ENCODE peak calls at places on chromosomes 4 and X, in ten cellular contexts. One of them, this sample, is unnamed.
A peak's percentile ranks its signal among the peaks of the same experiment; 100 is the strongest.

GRCh38 chrX:102963955-102964354 is 26.9 kb downstream of the RAB40AL start:
- DNase-seq in left lung: no peak
- DNase-seq in hypothalamus: no peak
- DNase-seq in NCI-H1105: no peak
- DNase-seq in Calu3: no peak
- DNase-seq in amygdala: no peak
- DNase-seq in BJ: no peak
- DNase-seq in SIG-M5: no peak
- DNase-seq in stimulated activated CD8-positive, alpha-beta memory T cell treated with anti-CD3 and anti-CD28 coated beads, Interleukin-4, amount 100 ng/mL, for 24 hours: no peak
- DNase-seq in stimulated activated CD4-positive, alpha-beta T cell treated with anti-CD3 and anti-CD28 coated beads, Interleukin-15, amount 100 ng/mL, for 1 hour: no peak
- DNase-seq in this sample: no peak

GRCh38 chrX:11319689-11320302 is 26.6 kb downstream of the AMELX start:
- DNase-seq in stimulated activated CD8-positive, alpha-beta memory T cell treated with anti-CD3 and anti-CD28 coated beads, Interleukin-4, amount 100 ng/mL, for 24 hours: no peak
- DNase-seq in left lung: no peak
- DNase-seq in SIG-M5: no peak
- DNase-seq in hypothalamus: no peak
- DNase-seq in BJ: no peak
- DNase-seq in Calu3: no peak
- DNase-seq in amygdala: no peak
- DNase-seq in stimulated activated CD4-positive, alpha-beta T cell treated with anti-CD3 and anti-CD28 coated beads, Interleukin-15, amount 100 ng/mL, for 1 hour: no peak
- DNase-seq in NCI-H1105: no peak
- DNase-seq in this sample: no peak

GRCh38 chrX:53211391-53211978 is 13.5 kb downstream of the KDM5C start:
- DNase-seq in amygdala: no peak
- DNase-seq in left lung: no peak
- DNase-seq in hypothalamus: no peak
- DNase-seq in SIG-M5: no peak
- DNase-seq in BJ: no peak
- DNase-seq in stimulated activated CD8-positive, alpha-beta memory T cell treated with anti-CD3 and anti-CD28 coated beads, Interleukin-4, amount 100 ng/mL, for 24 hours: no peak
- DNase-seq in NCI-H1105: no peak
- DNase-seq in stimulated activated CD4-positive, alpha-beta T cell treated with anti-CD3 and anti-CD28 coated beads, Interleukin-15, amount 100 ng/mL, for 1 hour: no peak
- DNase-seq in Calu3: no peak
- DNase-seq in this sample: no peak

GRCh38 chrX:129759576-129760061 is 20.1 kb upstream of the SASH3 start:
- DNase-seq in left lung: peak; percentile 70
- DNase-seq in amygdala: peak; percentile 53
- DNase-seq in NCI-H1105: no peak
- DNase-seq in stimulated activated CD4-positive, alpha-beta T cell treated with anti-CD3 and anti-CD28 coated beads, Interleukin-15, amount 100 ng/mL, for 1 hour: no peak
- DNase-seq in SIG-M5: no peak
- DNase-seq in BJ: peak; percentile 21
- DNase-seq in Calu3: peak; percentile 39
- DNase-seq in stimulated activated CD8-positive, alpha-beta memory T cell treated with anti-CD3 and anti-CD28 coated beads, Interleukin-4, amount 100 ng/mL, for 24 hours: no peak
- DNase-seq in hypothalamus: no peak
- DNase-seq in this sample: peak; percentile 3

GRCh38 chrX:134622813-134623185 is 35.5 kb downstream of the PLAC1 start:
- DNase-seq in stimulated activated CD4-positive, alpha-beta T cell treated with anti-CD3 and anti-CD28 coated beads, Interleukin-15, amount 100 ng/mL, for 1 hour: no peak
- DNase-seq in hypothalamus: no peak
- DNase-seq in BJ: no peak
- DNase-seq in left lung: no peak
- DNase-seq in Calu3: no peak
- DNase-seq in stimulated activated CD8-positive, alpha-beta memory T cell treated with anti-CD3 and anti-CD28 coated beads, Interleukin-4, amount 100 ng/mL, for 24 hours: no peak
- DNase-seq in SIG-M5: no peak
- DNase-seq in NCI-H1105: no peak
- DNase-seq in amygdala: no peak
- DNase-seq in this sample: no peak

GRCh38 chrX:112083624-112084326 is 1.2 kb upstream of the TRPC5 start:
- DNase-seq in stimulated activated CD4-positive, alpha-beta T cell treated with anti-CD3 and anti-CD28 coated beads, Interleukin-15, amount 100 ng/mL, for 1 hour: no peak
- DNase-seq in hypothalamus: no peak
- DNase-seq in left lung: no peak
- DNase-seq in Calu3: no peak
- DNase-seq in BJ: no peak
- DNase-seq in NCI-H1105: no peak
- DNase-seq in SIG-M5: no peak
- DNase-seq in stimulated activated CD8-positive, alpha-beta memory T cell treated with anti-CD3 and anti-CD28 coated beads, Interleukin-4, amount 100 ng/mL, for 24 hours: no peak
- DNase-seq in amygdala: no peak
- DNase-seq in this sample: no peak

GRCh38 chr4:136900706-136901105 is 631.6 kb downstream of the PCDH18 start:
- DNase-seq in Calu3: no peak
- DNase-seq in SIG-M5: no peak
- DNase-seq in stimulated activated CD4-positive, alpha-beta T cell treated with anti-CD3 and anti-CD28 coated beads, Interleukin-15, amount 100 ng/mL, for 1 hour: no peak
- DNase-seq in hypothalamus: no peak
- DNase-seq in BJ: no peak
- DNase-seq in NCI-H1105: no peak
- DNase-seq in stimulated activated CD8-positive, alpha-beta memory T cell treated with anti-CD3 and anti-CD28 coated beads, Interleukin-4, amount 100 ng/mL, for 24 hours: no peak
- DNase-seq in amygdala: no peak
- DNase-seq in left lung: no peak
- DNase-seq in this sample: no peak

GRCh38 chr4:127631420-127631819 is 1.3 kb upstream of the INTU start:
- DNase-seq in left lung: no peak
- DNase-seq in NCI-H1105: no peak
- DNase-seq in amygdala: no peak
- DNase-seq in BJ: no peak
- DNase-seq in stimulated activated CD4-positive, alpha-beta T cell treated with anti-CD3 and anti-CD28 coated beads, Interleukin-15, amount 100 ng/mL, for 1 hour: no peak
- DNase-seq in SIG-M5: no peak
- DNase-seq in Calu3: no peak
- DNase-seq in stimulated activated CD8-positive, alpha-beta memory T cell treated with anti-CD3 and anti-CD28 coated beads, Interleukin-4, amount 100 ng/mL, for 24 hours: no peak
- DNase-seq in hypothalamus: no peak
- DNase-seq in this sample: no peak

GRCh38 chr4:72974694-72975487 is 94.6 kb downstream of the COX18 start:
- DNase-seq in NCI-H1105: no peak
- DNase-seq in BJ: no peak
- DNase-seq in stimulated activated CD4-positive, alpha-beta T cell treated with anti-CD3 and anti-CD28 coated beads, Interleukin-15, amount 100 ng/mL, for 1 hour: no peak
- DNase-seq in stimulated activated CD8-positive, alpha-beta memory T cell treated with anti-CD3 and anti-CD28 coated beads, Interleukin-4, amount 100 ng/mL, for 24 hours: no peak
- DNase-seq in left lung: no peak
- DNase-seq in hypothalamus: no peak
- DNase-seq in SIG-M5: no peak
- DNase-seq in amygdala: no peak
- DNase-seq in Calu3: no peak
- DNase-seq in this sample: no peak

GRCh38 chr4:76896731-76897521 is 1.0 kb downstream of the SOWAHB start:
- DNase-seq in amygdala: peak; percentile 20
- DNase-seq in NCI-H1105: peak; percentile 43
- DNase-seq in stimulated activated CD4-positive, alpha-beta T cell treated with anti-CD3 and anti-CD28 coated beads, Interleukin-15, amount 100 ng/mL, for 1 hour: no peak
- DNase-seq in SIG-M5: no peak
- DNase-seq in hypothalamus: no peak
- DNase-seq in stimulated activated CD8-positive, alpha-beta memory T cell treated with anti-CD3 and anti-CD28 coated beads, Interleukin-4, amount 100 ng/mL, for 24 hours: no peak
- DNase-seq in left lung: peak; percentile 84
- DNase-seq in Calu3: peak; percentile 54
- DNase-seq in BJ: no peak
- DNase-seq in this sample: peak; percentile 12

GRCh38 chrX:119145241-119145653 is 17.6 kb upstream of the KIAA1210 start:
- DNase-seq in SIG-M5: no peak
- DNase-seq in stimulated activated CD8-positive, alpha-beta memory T cell treated with anti-CD3 and anti-CD28 coated beads, Interleukin-4, amount 100 ng/mL, for 24 hours: no peak
- DNase-seq in hypothalamus: no peak
- DNase-seq in NCI-H1105: no peak
- DNase-seq in Calu3: peak; percentile 24
- DNase-seq in left lung: no peak
- DNase-seq in BJ: no peak
- DNase-seq in amygdala: no peak
- DNase-seq in stimulated activated CD4-positive, alpha-beta T cell treated with anti-CD3 and anti-CD28 coated beads, Interleukin-15, amount 100 ng/mL, for 1 hour: no peak
- DNase-seq in this sample: peak; percentile 3

GRCh38 chrX:66039916-66040315 is at the start of gene VSIG4:
- DNase-seq in hypothalamus: no peak
- DNase-seq in NCI-H1105: no peak
- DNase-seq in left lung: no peak
- DNase-seq in amygdala: no peak
- DNase-seq in stimulated activated CD8-positive, alpha-beta memory T cell treated with anti-CD3 and anti-CD28 coated beads, Interleukin-4, amount 100 ng/mL, for 24 hours: no peak
- DNase-seq in SIG-M5: no peak
- DNase-seq in stimulated activated CD4-positive, alpha-beta T cell treated with anti-CD3 and anti-CD28 coated beads, Interleukin-15, amount 100 ng/mL, for 1 hour: no peak
- DNase-seq in Calu3: no peak
- DNase-seq in BJ: no peak
- DNase-seq in this sample: no peak

GRCh38 chr4:47462799-47463234 is 685 bp downstream of the COMMD8 start:
- DNase-seq in hypothalamus: no peak
- DNase-seq in stimulated activated CD4-positive, alpha-beta T cell treated with anti-CD3 and anti-CD28 coated beads, Interleukin-15, amount 100 ng/mL, for 1 hour: no peak
- DNase-seq in BJ: no peak
- DNase-seq in Calu3: no peak
- DNase-seq in stimulated activated CD8-positive, alpha-beta memory T cell treated with anti-CD3 and anti-CD28 coated beads, Interleukin-4, amount 100 ng/mL, for 24 hours: no peak
- DNase-seq in left lung: no peak
- DNase-seq in NCI-H1105: peak; percentile 16
- DNase-seq in amygdala: no peak
- DNase-seq in SIG-M5: no peak
- DNase-seq in this sample: peak; percentile 63

GRCh38 chr4:38323141-38323634 is 340.8 kb upstream of the KLF3 start:
- DNase-seq in amygdala: no peak
- DNase-seq in NCI-H1105: no peak
- DNase-seq in left lung: no peak
- DNase-seq in Calu3: no peak
- DNase-seq in stimulated activated CD8-positive, alpha-beta memory T cell treated with anti-CD3 and anti-CD28 coated beads, Interleukin-4, amount 100 ng/mL, for 24 hours: no peak
- DNase-seq in stimulated activated CD4-positive, alpha-beta T cell treated with anti-CD3 and anti-CD28 coated beads, Interleukin-15, amount 100 ng/mL, for 1 hour: no peak
- DNase-seq in SIG-M5: no peak
- DNase-seq in hypothalamus: no peak
- DNase-seq in BJ: no peak
- DNase-seq in this sample: peak; percentile 33

GRCh38 chr4:39994356-39994755 is 16.6 kb upstream of the PDS5A start:
- DNase-seq in stimulated activated CD8-positive, alpha-beta memory T cell treated with anti-CD3 and anti-CD28 coated beads, Interleukin-4, amount 100 ng/mL, for 24 hours: no peak
- DNase-seq in NCI-H1105: no peak
- DNase-seq in left lung: no peak
- DNase-seq in hypothalamus: no peak
- DNase-seq in stimulated activated CD4-positive, alpha-beta T cell treated with anti-CD3 and anti-CD28 coated beads, Interleukin-15, amount 100 ng/mL, for 1 hour: no peak
- DNase-seq in Calu3: no peak
- DNase-seq in BJ: no peak
- DNase-seq in SIG-M5: no peak
- DNase-seq in amygdala: no peak
- DNase-seq in this sample: no peak

GRCh38 chr4:151402150-151402865 is 6.7 kb upstream of the FHIP1A start:
- DNase-seq in Calu3: no peak
- DNase-seq in BJ: no peak
- DNase-seq in NCI-H1105: no peak
- DNase-seq in hypothalamus: no peak
- DNase-seq in SIG-M5: no peak
- DNase-seq in stimulated activated CD8-positive, alpha-beta memory T cell treated with anti-CD3 and anti-CD28 coated beads, Interleukin-4, amount 100 ng/mL, for 24 hours: no peak
- DNase-seq in left lung: no peak
- DNase-seq in stimulated activated CD4-positive, alpha-beta T cell treated with anti-CD3 and anti-CD28 coated beads, Interleukin-15, amount 100 ng/mL, for 1 hour: no peak
- DNase-seq in amygdala: no peak
- DNase-seq in this sample: no peak

GRCh38 chr4:188941524-188942109 is 802.4 kb downstream of the TRIML1 start:
- DNase-seq in SIG-M5: no peak
- DNase-seq in stimulated activated CD4-positive, alpha-beta T cell treated with anti-CD3 and anti-CD28 coated beads, Interleukin-15, amount 100 ng/mL, for 1 hour: no peak
- DNase-seq in NCI-H1105: no peak
- DNase-seq in amygdala: no peak
- DNase-seq in hypothalamus: no peak
- DNase-seq in left lung: no peak
- DNase-seq in BJ: peak; percentile 93
- DNase-seq in Calu3: peak; percentile 26
- DNase-seq in stimulated activated CD8-positive, alpha-beta memory T cell treated with anti-CD3 and anti-CD28 coated beads, Interleukin-4, amount 100 ng/mL, for 24 hours: no peak
- DNase-seq in this sample: no peak

GRCh38 chr4:123524958-123525628 is 128.5 kb downstream of the SPRY1 start:
- DNase-seq in stimulated activated CD4-positive, alpha-beta T cell treated with anti-CD3 and anti-CD28 coated beads, Interleukin-15, amount 100 ng/mL, for 1 hour: no peak
- DNase-seq in hypothalamus: no peak
- DNase-seq in Calu3: no peak
- DNase-seq in SIG-M5: no peak
- DNase-seq in left lung: no peak
- DNase-seq in amygdala: no peak
- DNase-seq in NCI-H1105: no peak
- DNase-seq in stimulated activated CD8-positive, alpha-beta memory T cell treated with anti-CD3 and anti-CD28 coated beads, Interleukin-4, amount 100 ng/mL, for 24 hours: no peak
- DNase-seq in BJ: no peak
- DNase-seq in this sample: peak; percentile 61

GRCh38 chrX:9911479-9911878 is 55.7 kb upstream of the CLDN34 start:
- DNase-seq in amygdala: no peak
- DNase-seq in Calu3: peak; percentile 53
- DNase-seq in SIG-M5: no peak
- DNase-seq in hypothalamus: no peak
- DNase-seq in NCI-H1105: no peak
- DNase-seq in left lung: no peak
- DNase-seq in stimulated activated CD4-positive, alpha-beta T cell treated with anti-CD3 and anti-CD28 coated beads, Interleukin-15, amount 100 ng/mL, for 1 hour: no peak
- DNase-seq in BJ: no peak
- DNase-seq in stimulated activated CD8-positive, alpha-beta memory T cell treated with anti-CD3 and anti-CD28 coated beads, Interleukin-4, amount 100 ng/mL, for 24 hours: no peak
- DNase-seq in this sample: no peak

GRCh38 chr4:135256111-135256510 is 1054.5 kb upstream of the PABPC4L start:
- DNase-seq in stimulated activated CD8-positive, alpha-beta memory T cell treated with anti-CD3 and anti-CD28 coated beads, Interleukin-4, amount 100 ng/mL, for 24 hours: no peak
- DNase-seq in SIG-M5: no peak
- DNase-seq in stimulated activated CD4-positive, alpha-beta T cell treated with anti-CD3 and anti-CD28 coated beads, Interleukin-15, amount 100 ng/mL, for 1 hour: no peak
- DNase-seq in left lung: no peak
- DNase-seq in amygdala: no peak
- DNase-seq in hypothalamus: no peak
- DNase-seq in NCI-H1105: no peak
- DNase-seq in Calu3: no peak
- DNase-seq in BJ: no peak
- DNase-seq in this sample: peak; percentile 7

This sample was measured in cerebellar cortex.